ENCODE peak calls at places on chromosomes 2 and 18, in four cellular contexts. W is stomach, L is Peyer's patch, X is upper lobe of right lung. Z is an unnamed sample.

GRCh38 chr2:8264981-8265380 is 416.9 kb upstream of the ID2 start:
- DNase-seq in W (no peak), X (no peak), L (no peak), Z (no peak)

GRCh38 chr2:233679176-233679575 is 2.5 kb upstream of the UGT1A7 start:
- DNase-seq in L (no peak), W (no peak), X (no peak), Z (no peak)

GRCh38 chr2:189824694-189825396 is 40.6 kb downstream of the PMS1 start:
- DNase-seq in W (no peak), X (no peak), L (no peak), Z (no peak)

GRCh38 chr2:237471457-237472186 is 15.4 kb upstream of the MLPH start:
- DNase-seq in L (no peak), X (peak), W (peak), Z (no peak)

GRCh38 chr18:1732143-1732542 is 827.5 kb downstream of the ADCYAP1 start:
- DNase-seq in L (no peak), X (no peak), W (no peak), Z (no peak)

GRCh38 chr2:189512879-189513278 is 67.7 kb downstream of the SLC40A1 start:
- DNase-seq in X (no peak), L (no peak), W (no peak), Z (no peak)

GRCh38 chr2:98445708-98446577 is 1.3 kb downstream of the INPP4A start:
- DNase-seq in W (no peak), L (no peak), X (no peak), Z (no peak)

GRCh38 chr2:55365303-55365702 is 54.4 kb downstream of the CCDC88A start:
- DNase-seq in X (no peak), L (no peak), W (no peak), Z (no peak)

GRCh38 chr18:2826581-2826980 is 20.2 kb upstream of the EMILIN2 start:
- DNase-seq in W (no peak), X (no peak), L (no peak), Z (no peak)

GRCh38 chr18:50401888-50402287 is 27.0 kb downstream of the SKA1 start:
- DNase-seq in X (peak), L (peak), W (peak), Z (no peak)

GRCh38 chr2:177617849-177618248 is 225.3 kb downstream of the AGPS start:
- DNase-seq in X (no peak), L (no peak), W (no peak), Z (no peak)

GRCh38 chr2:113791697-113792590 is 35.5 kb upstream of the SLC35F5 start:
- DNase-seq in L (no peak), X (no peak), W (no peak), Z (no peak)

GRCh38 chr18:79680100-79680879 is 687 bp downstream of the CTDP1 start:
- DNase-seq in X (no peak), W (peak), L (no peak), Z (peak)

GRCh38 chr2:226678422-226678821 is 121.2 kb downstream of the IRS1 start:
- DNase-seq in L (peak), W (peak), X (no peak), Z (no peak)

GRCh38 chr2:214386720-214387119 is 24.1 kb upstream of the VWC2L start:
- DNase-seq in W (no peak), X (no peak), L (no peak), Z (no peak)

GRCh38 chr2:71282493-71282892 is 49.1 kb upstream of the ZNF638 start:
- DNase-seq in X (no peak), L (no peak), W (no peak), Z (no peak)

GRCh38 chr2:207133493-207133861 is 32.3 kb downstream of the KLF7 start:
- DNase-seq in L (no peak), X (no peak), W (no peak), Z (no peak)

GRCh38 chr2:176165598-176166055 is 8.5 kb downstream of the HOXD3 start:
- DNase-seq in X (no peak), W (no peak), L (no peak), Z (no peak)

GRCh38 chr18:3051718-3052410 is 38.9 kb upstream of the LPIN2 start:
- DNase-seq in W (peak), X (no peak), L (peak), Z (no peak)

GRCh38 chr18:77086656-77087390 is 45.8 kb downstream of the MBP start:
- DNase-seq in X (no peak), L (no peak), W (no peak), Z (no peak)

GRCh38 chr18:9549405-9549804 is 65.0 kb downstream of the PPP4R1 start:
- DNase-seq in X (no peak), L (no peak), W (no peak), Z (no peak)

GRCh38 chr18:60295776-60296175 is 76.8 kb downstream of the MC4R start:
- DNase-seq in W (no peak), X (no peak), L (no peak), Z (no peak)

GRCh38 chr2:27705851-27706622 is 42.3 kb downstream of the SLC4A1AP start:
- DNase-seq in W (peak), X (no peak), L (peak), Z (no peak)

GRCh38 chr2:219032051-219032745 is 9.1 kb downstream of the CFAP65 start:
- DNase-seq in X (peak), L (peak), W (no peak), Z (no peak)

GRCh38 chr18:70280007-70280925 is 8.6 kb upstream of the SOCS6 start:
- DNase-seq in X (no peak), W (peak), L (no peak), Z (no peak)

GRCh38 chr2:207487650-207488315 is 42.0 kb upstream of the CREB1 start:
- DNase-seq in X (no peak), W (no peak), L (no peak), Z (no peak)

GRCh38 chr2:225010804-225011203 is 31.5 kb downstream of the DOCK10 start:
- DNase-seq in L (no peak), X (no peak), W (no peak), Z (no peak)

GRCh38 chr2:95024306-95024880 is 1.1 kb upstream of the MAL start:
- DNase-seq in L (no peak), X (no peak), W (no peak), Z (peak)

GRCh38 chr18:11162889-11163288 is 13.5 kb upstream of the PIEZO2 start:
- DNase-seq in W (no peak), L (no peak), X (no peak), Z (no peak)

GRCh38 chr2:70715161-70715985 is 52.6 kb downstream of the ADD2 start:
- DNase-seq in L (no peak), W (no peak), X (no peak), Z (peak)

GRCh38 chr2:197294260-197294659 is 16.3 kb downstream of the ANKRD44 start:
- DNase-seq in X (no peak), L (no peak), W (no peak), Z (no peak)

GRCh38 chr18:55433688-55434087 is 154.3 kb downstream of the TCF4 start:
- DNase-seq in X (no peak), L (no peak), W (no peak), Z (no peak)

GRCh38 chr18:75141734-75142133 is 67.2 kb downstream of the PTGR3 start:
- DNase-seq in L (no peak), W (no peak), X (no peak), Z (no peak)
- TF ChIP-seq CTCF in L (no peak), W (no peak), X (no peak), Z (no peak)

GRCh38 chr2:118668431-118669424 is 178.7 kb downstream of the EN1 start:
- DNase-seq in L (no peak), W (no peak), X (no peak), Z (no peak)
- H3K4me3 ChIP-seq in L (no peak), W (no peak), X (no peak), Z (no peak)

GRCh38 chr2:169480079-169480465 is 778 bp downstream of the BBS5 start:
- DNase-seq in X (no peak), L (no peak), W (no peak), Z (no peak)
- H3K27ac ChIP-seq in X (peak), L (no peak), W (peak), Z (peak)

GRCh38 chr2:45691600-45691999 is 40.1 kb downstream of the PRKCE start:
- DNase-seq in L (no peak), X (no peak), W (no peak), Z (no peak)

GRCh38 chr2:45688479-45689298 is 37.2 kb downstream of the PRKCE start:
- DNase-seq in X (no peak), L (no peak), W (no peak), Z (no peak)

GRCh38 chr2:45690223-45690622 is 38.7 kb downstream of the PRKCE start:
- DNase-seq in L (no peak), W (no peak), X (no peak), Z (no peak)

GRCh38 chr2:45691152-45691551 is 39.7 kb downstream of the PRKCE start:
- DNase-seq in W (no peak), L (no peak), X (no peak), Z (peak)

DNA sequence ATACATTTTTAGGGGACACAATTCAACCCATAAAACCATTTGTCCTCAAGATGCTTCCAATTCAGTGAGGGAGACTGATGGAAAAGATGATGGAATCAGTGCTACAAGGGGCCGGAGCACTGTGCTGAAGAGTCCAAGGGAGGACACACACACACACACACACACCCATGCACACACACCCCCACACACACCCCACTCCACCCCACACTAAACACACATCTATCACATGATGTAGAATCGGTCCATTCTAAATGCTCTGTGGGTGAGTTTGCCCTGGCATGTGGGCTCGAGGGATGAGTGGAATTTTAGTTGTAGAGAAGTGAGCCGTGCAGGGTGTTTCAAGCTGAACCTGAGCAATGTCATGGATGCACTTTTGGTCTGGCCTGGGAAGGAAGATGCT is 41.1 kb downstream of the PRKCE start:
- DNase-seq in X (no peak), L (no peak), W (no peak), Z (no peak)
- TF ChIP-seq CTCF in X (no peak), L (no peak), W (no peak), Z (no peak)

DNA sequence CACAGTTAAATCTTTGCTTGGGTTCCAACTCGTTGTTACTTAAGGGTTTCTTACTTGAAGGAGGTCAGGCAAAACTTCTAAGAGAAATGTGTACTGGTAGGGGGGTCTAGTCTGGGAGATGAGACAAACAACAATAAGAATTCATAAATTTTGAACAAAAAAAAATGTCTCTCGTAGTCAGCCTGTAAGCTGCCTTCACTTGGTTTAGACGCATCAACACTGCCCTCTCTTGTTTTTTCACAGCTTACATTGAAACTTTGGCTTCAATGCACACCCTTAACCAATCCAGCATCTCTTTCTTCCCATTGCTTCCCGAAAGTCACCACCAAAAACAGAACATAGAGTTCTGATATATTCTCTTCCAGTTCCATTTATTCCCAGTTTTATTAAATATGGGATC is 576.4 kb upstream of the PIK3C3 start:
- DNase-seq in X (no peak), W (no peak), L (no peak), Z (no peak)
- H3K4me3 ChIP-seq in X (no peak), W (no peak), L (no peak), Z (no peak)

DNA sequence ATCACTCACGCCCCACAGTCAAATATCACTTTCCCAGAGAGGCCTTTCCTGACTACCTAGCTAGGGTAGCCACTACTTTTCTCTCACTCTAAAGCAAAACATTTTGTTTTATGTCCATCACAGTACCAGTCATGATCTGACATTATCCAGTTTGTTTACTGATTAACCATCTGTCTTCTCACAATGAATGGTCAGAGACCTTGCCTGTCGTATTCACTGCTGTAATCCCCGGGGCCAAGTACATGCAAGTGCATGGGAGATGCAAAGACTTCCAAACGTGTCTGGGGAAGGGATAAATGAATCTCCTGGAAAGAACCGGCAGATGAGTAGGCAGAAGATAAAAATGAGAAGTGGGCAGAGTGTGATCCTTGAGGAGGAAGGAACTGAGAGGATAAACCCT is 39.7 kb downstream of the THUMPD2 start:
- DNase-seq in X (no peak), L (no peak), W (no peak), Z (no peak)
- H3K27ac ChIP-seq in X (no peak), L (no peak), W (no peak), Z (peak)

GRCh38 chr2:174522553-174522952 is 35.7 kb upstream of the GPR155 start:
- DNase-seq in X (no peak), W (no peak), L (no peak), Z (no peak)
- TF ChIP-seq CTCF in X (peak), W (peak), L (no peak), Z (peak)

Z was measured in dorsolateral prefrontal cortex.